ENCODE peak calls at places on chromosomes 5 and 9, in four cellular contexts. X, Z, A and P are unnamed samples.

GRCh38 chr9:88746029-88746743 is 211.2 kb downstream of the NXNL2 start:
- DNase-seq in X (no peak), Z (peak; percentile 97), A (no peak), P (no peak)

GRCh38 chr9:116661037-116661954 is 25.8 kb upstream of the TRIM32 start:
- DNase-seq in X (peak; percentile 62), Z (peak; percentile 83), A (no peak), P (peak; percentile 71)

GRCh38 chr9:108142504-108143201 is 653.1 kb upstream of the KLF4 start:
- DNase-seq in X (peak; percentile 76), Z (peak; percentile 75), A (no peak), P (peak; percentile 82)

GRCh38 chr9:91162311-91162710 is 199.4 kb downstream of the AUH start:
- DNase-seq in X (no peak), Z (peak; percentile 74), A (no peak), P (no peak)

GRCh38 chr9:105475302-105475701 is 27.5 kb downstream of the FSD1L start:
- DNase-seq in X (peak; percentile 17), Z (peak; percentile 56), A (no peak), P (peak; percentile 61)

GRCh38 chr5:104793452-104794120 is 1231.0 kb upstream of the NUDT12 start:
- DNase-seq in X (no peak), Z (no peak), A (no peak), P (no peak)

GRCh38 chr5:68320094-68320986 is 104.8 kb downstream of the PIK3R1 start:
- DNase-seq in X (no peak), Z (no peak), A (no peak), P (no peak)

GRCh38 chr9:21070171-21070571 is 7.6 kb downstream of the IFNB1 start:
- DNase-seq in X (peak; percentile 29), Z (peak; percentile 94), A (no peak), P (peak; percentile 29)

GRCh38 chr9:108671156-108671555 is 184.6 kb downstream of the ACTL7B start:
- DNase-seq in X (no peak), Z (peak; percentile 42), A (no peak), P (no peak)

GRCh38 chr9:128383007-128383753 is 12.0 kb downstream of the URM1 start:
- DNase-seq in X (peak; percentile 90), Z (no peak), A (no peak), P (peak; percentile 92)

GRCh38 chr5:135826994-135827671 is 7.3 kb upstream of the SLC25A48 start:
- DNase-seq in X (no peak), Z (no peak), A (no peak), P (no peak)

GRCh38 chr9:117134826-117135411 is 279.9 kb downstream of the ASTN2 start:
- DNase-seq in X (no peak), Z (no peak), A (no peak), P (no peak)

GRCh38 chr5:154761062-154761740 is 6.0 kb downstream of the LARP1 start:
- DNase-seq in X (no peak), Z (no peak), A (no peak), P (no peak)

GRCh38 chr9:97651646-97652045 is 18.0 kb downstream of the NCBP1 start:
- DNase-seq in X (no peak), Z (no peak), A (no peak), P (no peak)

GRCh38 chr9:83477571-83477970 is 60.6 kb downstream of the FRMD3 start:
- DNase-seq in X (no peak), Z (peak; percentile 50), A (no peak), P (no peak)

GRCh38 chr5:6713274-6714181 is at the start of gene TENT4A:
- DNase-seq in X (no peak), Z (no peak), A (peak; percentile 17), P (peak; percentile 26)

GRCh38 chr9:126108240-126108639 is 218.4 kb upstream of the MVB12B start:
- DNase-seq in X (no peak), Z (no peak), A (no peak), P (no peak)

GRCh38 chr5:138975098-138975847 is 100.1 kb upstream of the LRRTM2 start:
- DNase-seq in X (peak; percentile 66), Z (peak; percentile 88), A (no peak), P (peak; percentile 70)

GRCh38 chr9:134568116-134568515 is 73.5 kb upstream of the COL5A1 start:
- DNase-seq in X (no peak), Z (no peak), A (no peak), P (no peak)

GRCh38 chr5:72301557-72301956 is 18.5 kb downstream of the MRPS27 start:
- DNase-seq in X (no peak), Z (no peak), A (no peak), P (no peak)

GRCh38 chr5:133337795-133338445 is 274.4 kb downstream of the FSTL4 start:
- DNase-seq in X (no peak), Z (no peak), A (no peak), P (no peak)

GRCh38 chr5:10691826-10692785 is 68.9 kb downstream of the DAP start:
- DNase-seq in X (no peak), Z (peak; percentile 34), A (no peak), P (no peak)

GRCh38 chr9:85543196-85543595 is 198.6 kb downstream of the AGTPBP1 start:
- DNase-seq in X (no peak), Z (no peak), A (no peak), P (no peak)

GRCh38 chr9:80775515-80775914 is 913.8 kb downstream of the TLE1 start:
- DNase-seq in X (no peak), Z (peak; percentile 2), A (no peak), P (no peak)

GRCh38 chr9:99059074-99059894 is 45.6 kb upstream of the TGFBR1 start:
- DNase-seq in X (peak; percentile 46), Z (no peak), A (no peak), P (peak; percentile 63)

GRCh38 chr5:87125796-87126195 is 141.9 kb upstream of the RASA1 start:
- DNase-seq in X (no peak), Z (no peak), A (no peak), P (no peak)

GRCh38 chr5:107570805-107571531 is 99.8 kb downstream of the EFNA5 start:
- DNase-seq in X (no peak), Z (no peak), A (no peak), P (no peak)

GRCh38 chr5:2761921-2762488 is 10.5 kb upstream of the IRX2 start:
- DNase-seq in X (no peak), Z (no peak), A (no peak), P (no peak)

GRCh38 chr9:113638916-113639315 is 175.4 kb downstream of the RGS3 start:
- DNase-seq in X (no peak), Z (no peak), A (no peak), P (no peak)

GRCh38 chr5:118326496-118327045 is 661.8 kb downstream of the DTWD2 start:
- DNase-seq in X (no peak), Z (no peak), A (no peak), P (no peak)

GRCh38 chr5:14665110-14665822 is 748 bp downstream of the OTULIN start:
- DNase-seq in X (peak; percentile 43), Z (peak; percentile 24), A (peak; percentile 3), P (peak; percentile 55)

GRCh38 chr5:180173875-180174586 is 35.0 kb downstream of the RASGEF1C start:
- DNase-seq in X (no peak), Z (peak; percentile 49), A (no peak), P (peak; percentile 74)

GRCh38 chr9:134618823-134619454 is 22.7 kb upstream of the COL5A1 start:
- DNase-seq in X (no peak), Z (no peak), A (no peak), P (no peak)

GRCh38 chr9:127915325-127915752 is 1.5 kb downstream of the ST6GALNAC4 start:
- DNase-seq in X (no peak), Z (no peak), A (no peak), P (no peak)

GRCh38 chr9:27368317-27368985 is 71.5 kb upstream of the EQTN start:
- DNase-seq in X (peak; percentile 83), Z (peak; percentile 88), A (no peak), P (peak; percentile 85)

GRCh38 chr9:94002316-94003140 is 47.4 kb upstream of the BARX1 start:
- DNase-seq in X (no peak), Z (peak; percentile 59), A (no peak), P (peak; percentile 22)

GRCh38 chr9:129497064-129497836 is 123.7 kb downstream of the C9orf50 start:
- DNase-seq in X (no peak), Z (no peak), A (no peak), P (peak; percentile 82)

GRCh38 chr5:123543438-123543837 is 31.5 kb downstream of the CSNK1G3 start:
- DNase-seq in X (no peak), Z (no peak), A (no peak), P (no peak)